ENCODE peak calls at places on chromosomes 5 and 9, in four cellular contexts. T is heart left ventricle, W is right lobe of liver, K is GM12878. Z is an unnamed sample.

GRCh38 chr5:179836225-179837019 is 15.7 kb downstream of the SQSTM1 start:
- DNase-seq in T (no peak), W (no peak), K (no peak), Z (peak; percentile 58)

GRCh38 chr5:123371575-123372179 is 51.5 kb downstream of the CEP120 start:
- DNase-seq in T (peak; percentile 36), W (no peak), K (no peak), Z (peak; percentile 57)

GRCh38 chr5:16225927-16226326 is 46.3 kb upstream of the MARCHF11 start:
- DNase-seq in T (no peak), W (no peak), K (no peak), Z (no peak)

GRCh38 chr5:41748631-41749030 is 121.6 kb downstream of the OXCT1 start:
- DNase-seq in T (no peak), W (no peak), K (peak; percentile 77), Z (no peak)

GRCh38 chr9:81562221-81563019 is 126.9 kb downstream of the TLE1 start:
- DNase-seq in T (peak; percentile 58), W (peak; percentile 96), K (no peak), Z (no peak)

GRCh38 chr5:141617682-141618029 is 1.1 kb downstream of the DIAPH1 start:
- DNase-seq in T (no peak), W (no peak), K (no peak), Z (peak; percentile 27)

GRCh38 chr9:132239999-132240859 is 78.4 kb downstream of the NTNG2 start:
- DNase-seq in T (peak; percentile 50), W (no peak), K (no peak), Z (peak; percentile 63)

GRCh38 chr5:113520429-113520828 is 6.9 kb downstream of the YTHDC2 start:
- DNase-seq in T (no peak), W (no peak), K (peak; percentile 54), Z (no peak)

GRCh38 chr9:114701971-114702370 is 20.0 kb upstream of the TEX48 start:
- DNase-seq in T (no peak), W (no peak), K (no peak), Z (no peak)

GRCh38 chr9:114696814-114697544 is 15.0 kb upstream of the TEX48 start:
- DNase-seq in T (no peak), W (no peak), K (peak; percentile 65), Z (no peak)

GRCh38 chr9:114694719-114695269 is 12.8 kb upstream of the TEX48 start:
- DNase-seq in T (no peak), W (no peak), K (peak; percentile 60), Z (no peak)

GRCh38 chr9:114694146-114694545 is 12.2 kb upstream of the TEX48 start:
- DNase-seq in T (no peak), W (no peak), K (no peak), Z (no peak)

DNA sequence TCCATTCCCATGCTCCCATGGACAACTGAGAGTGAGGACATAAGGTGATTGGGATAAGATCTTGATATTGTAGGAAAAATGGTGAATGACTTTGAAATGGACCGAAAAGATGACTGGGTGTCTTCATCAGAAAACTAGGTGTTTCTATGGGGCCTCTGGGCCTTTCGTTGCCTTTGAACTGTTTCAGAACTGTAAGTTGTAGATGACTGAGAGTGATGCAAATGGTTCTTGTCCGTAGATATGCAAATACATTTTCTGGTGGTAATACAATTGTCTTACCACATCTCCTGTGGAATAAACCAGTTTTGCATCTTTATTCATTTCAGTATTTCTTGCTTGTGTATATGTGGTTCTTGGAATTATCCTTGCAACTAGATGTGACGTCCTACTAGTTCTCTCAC is 16.0 kb upstream of the TEX48 start:
- DNase-seq in T (no peak), W (no peak), K (peak; percentile 16), Z (no peak)
- TF ChIP-seq POLR2A in T (no peak), W (no peak), K (no peak), Z (no peak)

GRCh38 chr5:54534306-54534705 is 16.7 kb downstream of the SNX18 start:
- DNase-seq in T (no peak), W (no peak), K (no peak), Z (no peak)
- H3K27ac ChIP-seq in T (peak overlapping the region; percentile 84), W (peak overlapping the region; percentile 33), K (no peak overlapping the region), Z (no peak overlapping the region)

DNA sequence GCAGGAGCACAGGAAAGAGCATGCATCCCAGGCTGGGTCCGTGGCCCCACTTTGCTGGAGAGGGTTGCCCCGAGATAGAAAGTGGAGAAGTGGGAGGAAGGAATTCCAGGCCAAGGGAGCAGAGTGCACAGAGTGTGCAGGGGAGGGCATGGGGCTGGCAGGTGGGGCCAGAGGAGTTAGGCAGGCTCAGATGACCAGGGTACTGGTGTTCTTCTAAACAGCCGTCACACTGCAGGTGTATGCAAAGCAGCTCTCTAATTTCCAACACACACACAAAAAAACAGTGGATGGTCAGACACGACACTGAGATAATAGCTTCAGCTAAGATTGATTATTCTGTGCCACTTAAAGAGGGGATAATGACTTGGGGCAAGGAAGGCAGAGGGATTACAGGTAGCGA is 212.2 kb downstream of the MTRR start:
- DNase-seq in T (no peak), W (no peak), K (no peak), Z (no peak)
- TF ChIP-seq POLR2A in T (no peak), W (no peak), K (no peak), Z (no peak)

GRCh38 chr5:139575751-139576150 is 14.6 kb downstream of the UBE2D2 start:
- DNase-seq in T (no peak), W (no peak), K (no peak), Z (peak; percentile 25)
- H3K27ac ChIP-seq in T (no peak overlapping the region), W (no peak overlapping the region), K (peak overlapping the region; percentile 49), Z (no peak overlapping the region)

GRCh38 chr5:154753792-154754191 is 1.4 kb upstream of the LARP1 start:
- DNase-seq in T (peak; percentile 80), W (no peak), K (no peak), Z (peak; percentile 74)
- TF ChIP-seq POLR2A in T (no peak), W (no peak), K (no peak), Z (no peak)

GRCh38 chr5:158798140-158798539 is 301.6 kb downstream of the EBF1 start:
- DNase-seq in T (no peak), W (no peak), K (no peak), Z (no peak)

GRCh38 chr5:158807947-158808346 is 291.8 kb downstream of the EBF1 start:
- DNase-seq in T (no peak), W (no peak), K (no peak), Z (no peak)

GRCh38 chr5:158805195-158805594 is 294.5 kb downstream of the EBF1 start:
- DNase-seq in T (no peak), W (no peak), K (no peak), Z (no peak)

GRCh38 chr5:158801286-158801685 is 298.4 kb downstream of the EBF1 start:
- DNase-seq in T (no peak), W (no peak), K (no peak), Z (no peak)

GRCh38 chr5:158802941-158803341 is 296.8 kb downstream of the EBF1 start:
- DNase-seq in T (no peak), W (no peak), K (no peak), Z (no peak)
- H3K27ac ChIP-seq in T (peak overlapping the region; percentile 56), W (no peak overlapping the region), K (no peak overlapping the region), Z (no peak overlapping the region)